ENCODE peak calls at places on chromosomes 6 and 20, in eight cellular contexts. Z is stimulated activated CD4-positive, alpha-beta T cell treated with anti-CD3 and anti-CD28 coated beads, Interleukin-12 subunit alpha, Interleukin-12 subunit beta, amount 100 ng/mL, for 24 hours; X is NCI-H82; E is transverse colon; N is NCI-H1436; Y is activated CD8-positive, alpha-beta memory T cell treated with anti-CD3 and anti-CD28 coated beads for 48 hours; B is fibroblast of the aortic adventitia; V is EL. F is an unnamed sample.
A peak's percentile ranks its signal among the peaks of the same experiment; 100 is the strongest.

GRCh38 chr6:136059308-136059707 is 190.8 kb downstream of the MTFR2 start:
- DNase-seq in N (no peak), B (no peak), Y (no peak), V (no peak), X (no peak), Z (no peak), E (peak; percentile 9), F (no peak)

GRCh38 chr6:19668710-19669109 is 168.5 kb upstream of the ID4 start:
- DNase-seq in Z (no peak), X (no peak), E (no peak), B (peak; percentile 79), V (no peak), Y (no peak), N (no peak), F (no peak)

GRCh38 chr6:73477407-73477806 is 15.9 kb downstream of the MTO1 start:
- DNase-seq in V (no peak), X (no peak), Z (no peak), E (no peak), Y (no peak), B (no peak), N (no peak), F (no peak)

GRCh38 chr20:8305449-8305978 is 173.4 kb downstream of the PLCB1 start:
- DNase-seq in N (peak; percentile 40), X (peak; percentile 82), Z (peak; percentile 44), B (peak; percentile 20), Y (peak; percentile 13), E (peak; percentile 53), V (peak; percentile 52), F (peak; percentile 25)

GRCh38 chr20:40690836-40691565 is 2.0 kb upstream of the MAFB start:
- DNase-seq in Z (no peak), N (no peak), B (no peak), X (no peak), Y (no peak), E (no peak), V (no peak), F (no peak)

GRCh38 chr20:10513091-10513490 is 78.0 kb downstream of the SLX4IP start:
- DNase-seq in N (no peak), Y (no peak), E (no peak), V (no peak), B (no peak), Z (no peak), X (no peak), F (no peak)

GRCh38 chr20:10651227-10651990 is 22.4 kb downstream of the JAG1 start:
- DNase-seq in E (no peak), B (no peak), N (no peak), V (peak; percentile 54), X (no peak), Z (no peak), Y (no peak), F (no peak)

GRCh38 chr6:134296762-134297161 is 21.1 kb downstream of the SGK1 start:
- DNase-seq in E (no peak), V (no peak), N (no peak), Z (no peak), Y (no peak), X (no peak), B (no peak), F (no peak)

GRCh38 chr20:39291301-39291700 is 329.2 kb downstream of the DHX35 start:
- DNase-seq in Z (no peak), Y (no peak), E (no peak), N (no peak), X (no peak), V (peak; percentile 35), B (no peak), F (no peak)

GRCh38 chr6:106411643-106412200 is 51.2 kb downstream of the CRYBG1 start:
- DNase-seq in B (no peak), Y (no peak), Z (no peak), X (no peak), E (peak; percentile 14), N (no peak), V (no peak), F (no peak)

GRCh38 chr20:16713056-16713455 is 16.8 kb upstream of the SNRPB2 start:
- DNase-seq in E (no peak), Z (no peak), N (no peak), V (no peak), Y (no peak), B (no peak), X (no peak), F (no peak)

GRCh38 chr6:25130518-25130917 is 148.7 kb upstream of the CARMIL1 start:
- DNase-seq in Z (no peak), Y (no peak), E (no peak), X (no peak), N (no peak), V (no peak), B (peak; percentile 24), F (no peak)

GRCh38 chr20:45251884-45252571 is 2.3 kb downstream of the SLPI start:
- DNase-seq in E (no peak), Y (no peak), V (no peak), N (no peak), Z (no peak), B (peak; percentile 5), X (no peak), F (no peak)

GRCh38 chr6:45609141-45609638 is 231.5 kb upstream of the SUPT3H start:
- DNase-seq in X (no peak), V (peak; percentile 99), Y (no peak), E (no peak), Z (no peak), N (no peak), B (peak; percentile 78), F (no peak)

GRCh38 chr20:17883592-17884317 is 84.8 kb downstream of the SNX5 start:
- DNase-seq in B (no peak), V (no peak), X (no peak), N (no peak), Z (no peak), Y (no peak), E (no peak), F (no peak)

GRCh38 chr20:47013606-47014005 is 119.0 kb downstream of the EYA2 start:
- DNase-seq in Z (no peak), X (no peak), Y (no peak), B (no peak), N (no peak), E (no peak), V (no peak), F (no peak)

GRCh38 chr6:13177617-13178506 is 150.5 kb downstream of the TBC1D7 start:
- DNase-seq in X (no peak), B (no peak), Z (no peak), V (no peak), Y (no peak), N (no peak), E (no peak), F (no peak)

GRCh38 chr20:59403261-59403961 is 103.0 kb downstream of the EDN3 start:
- DNase-seq in E (peak; percentile 62), V (peak; percentile 16), B (no peak), Y (peak; percentile 54), X (peak; percentile 64), N (no peak), Z (peak; percentile 63), F (peak; percentile 54)

GRCh38 chr6:34745277-34746103 is 11.8 kb upstream of the SNRPC start:
- DNase-seq in Z (no peak), Y (no peak), V (peak; percentile 78), N (no peak), B (peak; percentile 38), E (peak; percentile 68), X (no peak), F (no peak)

GRCh38 chr6:42564496-42564890 is 664 bp downstream of the UBR2 start:
- DNase-seq in V (no peak), N (no peak), X (peak; percentile 68), B (no peak), Y (no peak), E (no peak), Z (no peak), F (no peak)

GRCh38 chr6:168124161-168124560 is 45.1 kb upstream of the FRMD1 start:
- DNase-seq in X (no peak), N (no peak), E (no peak), B (no peak), Y (no peak), V (no peak), Z (no peak), F (no peak)

GRCh38 chr6:121434037-121434770 is 1.2 kb upstream of the GJA1 start:
- DNase-seq in B (no peak), Z (no peak), E (no peak), Y (no peak), V (peak; percentile 49), X (peak; percentile 6), N (no peak), F (no peak)

GRCh38 chr6:135118142-135118730 is 62.9 kb upstream of the MYB start:
- DNase-seq in Y (no peak), V (no peak), B (no peak), Z (no peak), E (no peak), N (no peak), X (no peak), F (no peak)

GRCh38 chr6:235763-236360 is 56.4 kb upstream of the DUSP22 start:
- DNase-seq in Z (peak; percentile 62), B (peak; percentile 71), E (no peak), V (peak; percentile 66), N (no peak), Y (no peak), X (no peak), F (no peak)

F was measured in COR-L47.